ENCODE peak calls at places on chromosome 9, in ten cellular contexts. G is NCI-H1105; B is Peyer's patch; O is Ammon's horn; Q is choroid plexus epithelial cell; Y is NB4; S is NCI-H510A treated with DMSO at 0.1 percent for 48 hours; J is stimulated activated CD4-positive, alpha-beta T cell treated with anti-CD3 and anti-CD28 coated beads, Interleukin-1b, Interleukin-23, amount 100 ng/mL, for 1 hour; F is colonic mucosa; C is kidney glomerular epithelial cell. N is an unnamed sample.

GRCh38 chr9:4933177-4933576 is 51.9 kb upstream of the JAK2 start:
- DNase-seq in B (no peak), O (no peak), F (no peak), Q (peak; percentile 56), G (no peak), Y (no peak), S (no peak), J (no peak), C (no peak), N (no peak)

GRCh38 chr9:72169185-72169584 is 19.9 kb downstream of the GDA start:
- DNase-seq in B (no peak), O (no peak), G (no peak), Q (no peak), C (no peak), Y (no peak), S (peak; percentile 39), J (no peak), F (no peak), N (no peak)

GRCh38 chr9:97742545-97742944 is 45.4 kb upstream of the XPA start:
- DNase-seq in G (no peak), Q (no peak), S (no peak), C (no peak), Y (no peak), F (no peak), B (no peak), O (no peak), J (no peak), N (no peak)

GRCh38 chr9:83304686-83305085 is 233.5 kb downstream of the FRMD3 start:
- DNase-seq in G (peak; percentile 71), S (no peak), B (no peak), J (no peak), Q (peak; percentile 95), O (peak; percentile 86), Y (no peak), C (no peak), F (peak; percentile 55), N (no peak)

GRCh38 chr9:79953908-79954307 is 382.1 kb downstream of the TLE4 start:
- DNase-seq in G (no peak), F (no peak), C (no peak), Q (no peak), J (no peak), Y (no peak), S (no peak), O (no peak), B (no peak), N (no peak)

GRCh38 chr9:35070823-35071813 is 1.3 kb downstream of the VCP start:
- DNase-seq in O (no peak), C (peak; percentile 39), B (no peak), Y (peak; percentile 50), J (no peak), S (no peak), F (no peak), Q (peak; percentile 49), G (no peak), N (no peak)

GRCh38 chr9:85056203-85056572 is 386.7 kb downstream of the NTRK2 start:
- DNase-seq in F (no peak), O (no peak), B (no peak), J (no peak), S (no peak), G (no peak), C (no peak), Y (no peak), Q (no peak), N (no peak)

GRCh38 chr9:129868571-129869486 is 33.6 kb downstream of the USP20 start:
- DNase-seq in Q (no peak), G (no peak), O (no peak), S (no peak), B (no peak), Y (no peak), J (peak; percentile 81), C (no peak), F (peak; percentile 41), N (no peak)

GRCh38 chr9:5443845-5444244 is 6.1 kb upstream of the PLGRKT start:
- DNase-seq in O (no peak), Q (no peak), Y (no peak), F (no peak), S (no peak), C (no peak), J (no peak), G (no peak), B (no peak), N (no peak)

GRCh38 chr9:109143881-109144562 is 23.0 kb downstream of the FRRS1L start:
- DNase-seq in B (no peak), S (peak; percentile 27), C (no peak), F (no peak), Y (peak; percentile 83), J (no peak), G (no peak), O (no peak), Q (peak; percentile 47), N (peak; percentile 58)

GRCh38 chr9:18658764-18659705 is 185.1 kb downstream of the ADAMTSL1 start:
- DNase-seq in G (no peak), F (no peak), J (no peak), S (no peak), B (no peak), Q (peak; percentile 71), O (no peak), C (peak; percentile 62), Y (no peak), N (no peak)

GRCh38 chr9:106420511-106420944 is 442.4 kb upstream of the ZNF462 start:
- DNase-seq in F (no peak), S (no peak), Q (no peak), C (peak; percentile 19), O (no peak), G (no peak), B (no peak), J (no peak), Y (peak; percentile 66), N (peak; percentile 72)

GRCh38 chr9:128245293-128246151 is 30.3 kb downstream of the GOLGA2 start:
- DNase-seq in F (peak; percentile 30), S (no peak), B (no peak), C (no peak), Q (peak; percentile 75), O (no peak), Y (peak; percentile 89), G (no peak), J (no peak), N (no peak)

GRCh38 chr9:18498947-18499585 is 25.1 kb downstream of the ADAMTSL1 start:
- DNase-seq in G (no peak), S (no peak), F (no peak), Y (no peak), J (no peak), Q (no peak), B (no peak), O (no peak), C (no peak), N (no peak)

GRCh38 chr9:133485531-133486260 is 6.8 kb upstream of the SLC2A6 start:
- DNase-seq in G (no peak), O (no peak), Y (peak; percentile 81), S (no peak), C (no peak), F (no peak), B (no peak), J (no peak), Q (no peak), N (peak; percentile 82)

N was measured in DMS53.